ENCODE peak calls at places on chromosomes 1 and 21, in seven cellular contexts. S is amniotic stem cell, I is naive B cell, J is NCI-H748 treated with DMSO at 0.1 percent for 48 hours, U is GM18507, L is SW480, C is HS-27A. N is an unnamed sample.
A peak's percentile ranks its signal among the peaks of the same experiment; 100 is the strongest.

GRCh38 chr1:219126267-219126862 is 47.3 kb upstream of the LYPLAL1 start:
- DNase-seq in I (no peak), U (no peak), C (no peak), J (no peak), S (no peak), L (no peak), N (no peak)

GRCh38 chr1:154726903-154727302 is 118.9 kb upstream of the ADAR start:
- DNase-seq in S (no peak), U (no peak), I (no peak), L (no peak), J (no peak), C (no peak), N (no peak)

GRCh38 chr1:12447301-12447700 is 170.7 kb downstream of the DHRS3 start:
- DNase-seq in C (peak; percentile 77), I (no peak), J (no peak), L (no peak), U (no peak), S (no peak), N (no peak)

GRCh38 chr1:19922015-19922688 is 1.3 kb downstream of the PLA2G2E start:
- DNase-seq in I (no peak), L (peak; percentile 42), S (no peak), J (no peak), C (no peak), U (no peak), N (no peak)

GRCh38 chr21:32413697-32414578 is 1.4 kb downstream of the EVA1C start:
- DNase-seq in C (no peak), U (no peak), L (peak; percentile 54), I (no peak), J (peak; percentile 7), S (no peak), N (peak; percentile 63)

GRCh38 chr1:179129702-179130473 is 48.0 kb downstream of the TOR3A start:
- DNase-seq in L (peak; percentile 22), J (no peak), S (no peak), C (no peak), I (peak; percentile 66), U (peak; percentile 37), N (peak; percentile 73)

GRCh38 chr1:154157520-154158306 is 2.8 kb upstream of the NUP210L start:
- DNase-seq in I (no peak), S (no peak), C (no peak), J (no peak), L (no peak), U (peak; percentile 47), N (no peak)

GRCh38 chr1:31548518-31548898 is 27.8 kb upstream of the TINAGL1 start:
- DNase-seq in L (peak; percentile 94), I (no peak), C (no peak), U (no peak), J (no peak), S (no peak), N (no peak)

GRCh38 chr1:233244183-233244582 is 51.3 kb downstream of the PCNX2 start:
- DNase-seq in S (no peak), L (no peak), C (no peak), J (no peak), U (no peak), I (no peak), N (no peak)

GRCh38 chr1:161763522-161764098 is 2.5 kb upstream of the ATF6 start:
- DNase-seq in C (no peak), J (no peak), S (no peak), L (peak; percentile 51), I (peak; percentile 33), U (no peak), N (no peak)

GRCh38 chr1:75265792-75266191 is 131.6 kb downstream of the LHX8 start:
- DNase-seq in L (peak; percentile 52), S (no peak), U (no peak), C (no peak), J (peak; percentile 75), I (no peak), N (peak; percentile 58)

GRCh38 chr1:92577251-92577895 is 90.6 kb upstream of the GFI1 start:
- DNase-seq in L (no peak), U (no peak), C (no peak), S (no peak), I (no peak), J (no peak), N (no peak)

GRCh38 chr1:36664564-36665287 is 182.0 kb upstream of the CSF3R start:
- DNase-seq in S (no peak), I (no peak), J (no peak), L (no peak), U (no peak), C (no peak), N (no peak)

GRCh38 chr1:184822267-184822666 is 67.6 kb upstream of the EDEM3 start:
- DNase-seq in I (no peak), J (peak; percentile 9), U (no peak), L (no peak), C (no peak), S (no peak), N (no peak)

GRCh38 chr1:178019622-178020021 is 49.8 kb upstream of the SEC16B start:
- DNase-seq in J (no peak), C (no peak), L (no peak), I (no peak), S (no peak), U (no peak), N (no peak)

GRCh38 chr1:200626853-200627534 is 6.4 kb upstream of the KIF14 start:
- DNase-seq in U (no peak), J (no peak), C (no peak), I (no peak), S (no peak), L (peak; percentile 26), N (no peak)

GRCh38 chr1:10557714-10558113 is 83.0 kb downstream of the PEX14 start:
- DNase-seq in S (no peak), I (no peak), C (no peak), U (no peak), J (no peak), L (no peak), N (no peak)

GRCh38 chr1:15985611-15986272 is 9.8 kb upstream of the ZBTB17 start:
- DNase-seq in U (no peak), J (no peak), C (no peak), L (peak; percentile 96), I (no peak), S (no peak), N (no peak)

GRCh38 chr1:94351441-94351840 is 66.7 kb upstream of the ABCD3 start:
- DNase-seq in C (no peak), L (no peak), J (no peak), S (no peak), U (no peak), I (no peak), N (no peak)

GRCh38 chr1:65792671-65793358 is at the start of gene PDE4B:
- DNase-seq in L (no peak), I (no peak), C (no peak), S (no peak), J (no peak), U (no peak), N (no peak)

GRCh38 chr1:158564608-158565007 is 5.8 kb downstream of the OR6P1 start:
- DNase-seq in J (no peak), U (no peak), S (no peak), L (no peak), I (peak; percentile 19), C (no peak), N (no peak)

GRCh38 chr1:59138402-59138801 is 158.5 kb upstream of the FGGY start:
- DNase-seq in C (no peak), U (no peak), S (no peak), L (no peak), J (no peak), I (peak; percentile 6), N (peak; percentile 82)

GRCh38 chr1:43565600-43566360 is 35.1 kb downstream of the PTPRF start:
- DNase-seq in U (peak; percentile 29), I (peak; percentile 15), C (no peak), J (peak; percentile 99), L (no peak), S (no peak), N (peak; percentile 37)

GRCh38 chr1:172398193-172398592 is 22.3 kb upstream of the C1orf105 start:
- DNase-seq in J (no peak), L (no peak), C (no peak), S (no peak), I (no peak), U (no peak), N (peak; percentile 42)

GRCh38 chr21:37983336-37984095 is 67.3 kb upstream of the KCNJ6 start:
- DNase-seq in U (no peak), L (peak; percentile 28), S (no peak), C (no peak), I (no peak), J (no peak), N (no peak)